ENCODE peak calls at places on chromosomes 4 and X, in seven cellular contexts. B is Peyer's patch, J is transverse colon, M is breast epithelium, Y is prostate gland, N is K562, D is sigmoid colon. P is an unnamed sample.

GRCh38 chr4:136864580-136865185 is 667.6 kb downstream of the PCDH18 start:
- DNase-seq in B (no peak), J (peak; percentile 8), M (no peak), Y (peak; percentile 18), N (peak; percentile 3), D (no peak), P (no peak)

GRCh38 chr4:126779446-126780166 is 853.2 kb upstream of the INTU start:
- DNase-seq in B (no peak), J (no peak), M (no peak), Y (no peak), N (peak; percentile 54), D (no peak), P (peak; percentile 61)

GRCh38 chr4:137949746-137950145 is 292.4 kb downstream of the SLC7A11 start:
- DNase-seq in B (no peak), J (no peak), M (no peak), Y (no peak), N (no peak), D (no peak), P (no peak)

GRCh38 chrX:68874076-68874475 is 45.3 kb downstream of the EFNB1 start:
- DNase-seq in B (no peak), J (no peak), M (no peak), Y (no peak), N (no peak), D (no peak), P (no peak)

GRCh38 chrX:80808160-80808735 is 1.4 kb downstream of the BRWD3 start:
- DNase-seq in B (peak; percentile 91), J (peak; percentile 84), M (peak; percentile 81), Y (peak; percentile 81), N (peak; percentile 88), D (peak; percentile 86), P (peak; percentile 82)

GRCh38 chr4:140188975-140189374 is 35.0 kb upstream of the MAML3 start:
- DNase-seq in B (no peak), J (no peak), M (peak; percentile 43), Y (peak; percentile 37), N (no peak), D (peak; percentile 65), P (no peak)

GRCh38 chrX:140447150-140447549 is 57.7 kb downstream of the SOX3 start:
- DNase-seq in B (no peak), J (no peak), M (no peak), Y (no peak), N (no peak), D (no peak), P (no peak)

GRCh38 chrX:2147928-2148327 is 352.8 kb downstream of the DHRSX start:
- DNase-seq in B (no peak), J (no peak), M (no peak), Y (no peak), N (no peak), D (no peak), P (no peak)

GRCh38 chrX:99461223-99461622 is 948.9 kb downstream of the PCDH19 start:
- DNase-seq in B (no peak), J (no peak), M (no peak), Y (no peak), N (no peak), D (no peak), P (no peak)

GRCh38 chr4:140098481-140099132 is 55.4 kb downstream of the MAML3 start:
- DNase-seq in B (no peak), J (no peak), M (no peak), Y (no peak), N (no peak), D (no peak), P (no peak)

GRCh38 chr4:6887591-6888371 is 21.8 kb upstream of the TBC1D14 start:
- DNase-seq in B (peak; percentile 46), J (peak; percentile 9), M (no peak), Y (no peak), N (peak; percentile 68), D (no peak), P (no peak)

GRCh38 chr4:77797239-77797638 is 21.9 kb downstream of the CNOT6L start:
- DNase-seq in B (no peak), J (no peak), M (no peak), Y (no peak), N (no peak), D (no peak), P (no peak)

GRCh38 chrX:136608295-136608933 is 39.5 kb upstream of the CD40LG start:
- DNase-seq in B (peak; percentile 67), J (peak; percentile 64), M (no peak), Y (no peak), N (no peak), D (peak; percentile 64), P (no peak)

GRCh38 chrX:13699183-13699826 is 10.4 kb downstream of the RAB9A start:
- DNase-seq in B (peak; percentile 72), J (peak; percentile 57), M (no peak), Y (no peak), N (peak; percentile 81), D (no peak), P (no peak)

GRCh38 chr4:136713140-136713539 is 819.2 kb downstream of the PCDH18 start:
- DNase-seq in B (no peak), J (no peak), M (no peak), Y (no peak), N (no peak), D (no peak), P (no peak)

GRCh38 chr4:3705236-3705987 is 60.8 kb upstream of the ADRA2C start:
- DNase-seq in B (no peak), J (no peak), M (no peak), Y (no peak), N (no peak), D (no peak), P (peak; percentile 24)

GRCh38 chr4:138859249-138859648 is 156.3 kb upstream of the NOCT start:
- DNase-seq in B (peak; percentile 65), J (no peak), M (no peak), Y (no peak), N (no peak), D (no peak), P (no peak)

DNA sequence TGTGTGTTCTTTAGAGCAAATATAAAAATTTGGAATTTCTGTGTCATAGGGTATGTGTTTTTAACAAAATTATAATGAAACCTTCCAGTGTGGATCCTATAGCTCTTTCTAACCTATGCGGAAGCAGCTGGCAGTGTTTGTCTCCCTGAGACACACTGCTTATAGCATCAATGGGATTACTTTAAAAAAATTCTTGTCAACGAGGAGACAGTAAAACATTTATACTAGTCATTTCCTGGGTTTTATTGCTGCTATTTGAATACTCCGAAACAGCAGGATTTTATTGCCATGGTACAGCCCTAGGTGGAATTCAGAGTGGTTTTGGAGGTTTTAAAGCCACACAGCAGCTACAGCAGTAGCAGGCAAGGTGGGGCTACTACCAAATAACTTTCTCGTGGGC is 145.1 kb upstream of the IL1RAPL2 start:
- DNase-seq in B (no peak), J (peak; percentile 15), M (no peak), Y (no peak), N (no peak), D (no peak), P (no peak)
- TF ChIP-seq POLR2A in B (no peak), J (no peak), M (no peak), Y (no peak), N (no peak), D (no peak), P (no peak)

DNA sequence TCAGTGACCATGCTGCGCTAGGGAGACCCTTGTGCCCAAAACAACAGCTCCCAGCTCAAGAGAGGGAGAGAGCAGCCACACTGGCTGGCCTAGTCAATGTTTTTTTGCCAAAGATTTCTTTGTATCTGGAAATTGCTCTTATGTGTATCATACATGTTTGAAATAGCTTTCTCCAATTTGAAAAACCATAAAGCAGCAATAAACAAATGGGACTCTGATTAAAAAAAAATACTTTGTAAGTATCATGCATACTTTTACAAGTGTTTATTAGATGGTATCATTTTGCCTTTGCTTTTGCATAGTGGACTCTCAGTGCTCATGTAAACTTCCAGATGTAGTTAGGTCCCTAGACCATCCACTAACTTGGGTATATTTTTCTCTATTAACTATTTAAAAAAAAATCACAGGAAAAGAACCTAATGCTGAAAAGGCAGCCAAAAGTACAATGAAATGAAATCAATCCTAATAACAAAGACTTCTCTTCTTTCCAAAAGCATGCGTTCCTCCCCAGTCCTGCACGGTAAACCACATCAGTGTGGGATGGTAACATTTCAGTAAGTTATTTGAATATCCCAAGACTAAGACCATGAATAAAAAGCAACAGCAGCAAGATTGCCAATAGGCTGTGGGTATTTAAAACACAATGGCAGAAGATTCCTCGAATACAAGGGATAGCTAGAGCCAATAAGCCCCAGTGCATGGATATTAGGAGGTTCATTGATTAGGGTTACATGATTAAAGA is 117.6 kb downstream of the PALLD start:
- DNase-seq in B (no peak), J (no peak), M (no peak), Y (no peak), N (no peak), D (no peak), P (no peak)
- H3K27ac ChIP-seq in B (no peak overlapping the region), J (no peak overlapping the region), M (no peak overlapping the region), Y (no peak overlapping the region), N (no peak overlapping the region), D (no peak overlapping the region), P (no peak overlapping the region)

DNA sequence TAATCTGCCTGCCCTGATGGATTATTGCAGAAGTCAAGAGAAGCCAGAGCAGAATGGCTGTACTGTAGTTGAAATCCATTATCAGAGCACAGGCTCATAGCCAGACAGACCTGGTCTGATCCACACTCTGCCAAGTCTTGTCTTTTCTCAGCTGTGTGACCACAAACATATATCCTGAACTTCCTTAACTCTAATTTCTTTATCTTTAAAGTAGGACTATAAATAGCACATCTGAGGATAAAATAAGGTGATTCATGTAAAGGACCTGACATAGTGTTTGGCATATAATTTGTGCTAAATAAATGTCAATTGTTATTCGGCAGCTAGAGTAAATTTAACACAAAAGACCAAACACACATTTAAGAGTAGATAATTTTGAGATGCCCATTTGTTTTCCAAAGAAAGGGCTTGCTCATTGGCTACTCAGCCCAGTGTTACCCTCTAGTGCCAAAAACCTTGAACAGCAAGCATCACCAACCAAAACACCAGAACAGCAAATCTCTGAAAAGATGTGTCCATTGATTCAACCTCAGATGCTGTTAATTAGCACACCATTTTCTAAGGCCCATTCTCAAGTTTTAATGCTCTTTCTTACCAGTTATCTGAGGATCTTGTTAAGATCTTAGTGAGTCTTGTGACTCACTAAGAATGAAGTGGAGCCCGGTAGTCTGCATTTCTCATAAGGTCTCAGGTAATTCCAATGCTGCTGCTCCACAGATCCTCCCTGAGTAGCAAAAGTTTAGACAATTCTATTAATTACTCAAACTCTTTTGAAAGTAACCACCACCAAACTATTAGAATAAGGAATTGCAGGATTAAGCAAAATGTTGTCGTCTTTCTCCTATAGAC is 108.8 kb downstream of the HHIP start:
- DNase-seq in B (no peak), J (no peak), M (no peak), Y (no peak), N (no peak), D (no peak), P (no peak)
- TF ChIP-seq CTCF in B (no peak), J (no peak), M (no peak), Y (no peak), N (peak; percentile 13), D (no peak), P (no peak)

DNA sequence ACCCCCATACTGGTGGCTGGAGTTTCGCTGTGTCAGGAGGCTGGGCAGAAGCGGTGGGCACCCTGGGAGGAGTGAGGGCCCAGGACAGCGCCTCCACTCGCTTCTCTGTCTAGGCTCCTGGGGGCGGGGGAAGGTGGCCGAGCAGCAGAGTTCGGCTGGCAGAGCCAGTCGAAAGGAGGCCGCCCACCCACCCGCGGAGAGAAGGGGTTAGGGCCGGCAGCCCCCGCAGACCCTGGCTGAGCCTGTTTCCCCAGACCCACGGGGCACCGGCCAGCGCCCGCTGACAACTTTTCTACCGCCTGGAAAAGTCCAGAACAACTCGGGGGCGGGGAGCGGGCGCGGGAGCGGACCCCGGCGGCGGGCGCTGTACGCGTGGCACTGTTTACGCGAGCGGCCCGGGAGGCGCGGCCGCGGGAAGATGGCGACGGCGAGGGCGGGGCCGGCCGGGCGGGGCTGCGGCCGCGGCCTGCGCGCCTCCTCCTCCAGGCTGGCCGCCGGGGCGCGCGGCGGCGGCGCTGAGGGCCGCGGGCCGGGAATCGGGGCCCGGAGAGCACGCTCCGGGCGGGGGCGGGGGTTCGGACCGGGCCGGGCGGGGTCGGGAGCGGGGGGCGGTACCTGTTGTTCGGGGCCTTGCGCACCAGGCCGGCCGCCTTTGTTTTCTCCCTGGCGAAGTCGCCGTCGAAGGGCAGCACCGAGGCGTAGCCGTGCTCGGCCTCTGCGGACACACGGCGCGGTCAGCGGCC is 628 bp downstream of the MXD4 start:
- DNase-seq in B (peak; percentile 77), J (peak; percentile 66), M (no peak), Y (no peak), N (peak; percentile 70), D (peak; percentile 73), P (peak; percentile 79)
- TF ChIP-seq POLR2A in B (no peak), J (no peak), M (no peak), Y (no peak), N (no peak), D (no peak), P (no peak)

P was measured in suprapubic skin.